ENCODE peak calls at places on chromosomes 11 and 22, in ten cellular contexts. One of them, this sample, is unnamed.

GRCh38 chr11:112016088-112016764 is 9.0 kb upstream of the DLAT start:
- DNase-seq in breast epithelium: no peak
- DNase-seq in neural progenitor cell: no peak
- DNase-seq in psoas muscle: no peak
- DNase-seq in lower lobe of right lung: no peak
- DNase-seq in transverse colon: no peak
- DNase-seq in CD8-positive, alpha-beta T cell: no peak
- DNase-seq in HCT116: no peak
- DNase-seq in cardiac muscle cell: peak; percentile 69
- DNase-seq in ovary: no peak
- DNase-seq in this sample: no peak

GRCh38 chr22:30488121-30488520 is 16.3 kb upstream of the SEC14L3 start:
- DNase-seq in breast epithelium: no peak
- DNase-seq in neural progenitor cell: no peak
- DNase-seq in psoas muscle: no peak
- DNase-seq in lower lobe of right lung: no peak
- DNase-seq in transverse colon: no peak
- DNase-seq in CD8-positive, alpha-beta T cell: no peak
- DNase-seq in HCT116: no peak
- DNase-seq in cardiac muscle cell: no peak
- DNase-seq in ovary: no peak
- DNase-seq in this sample: no peak

GRCh38 chr11:79822771-79823170 is 381.9 kb upstream of the TENM4 start:
- DNase-seq in breast epithelium: no peak
- DNase-seq in neural progenitor cell: no peak
- DNase-seq in psoas muscle: no peak
- DNase-seq in lower lobe of right lung: no peak
- DNase-seq in transverse colon: no peak
- DNase-seq in CD8-positive, alpha-beta T cell: no peak
- DNase-seq in HCT116: no peak
- DNase-seq in cardiac muscle cell: no peak
- DNase-seq in ovary: no peak
- DNase-seq in this sample: no peak

GRCh38 chr11:117217141-117217609 is 14.7 kb downstream of the PCSK7 start:
- DNase-seq in breast epithelium: peak; percentile 9
- DNase-seq in neural progenitor cell: no peak
- DNase-seq in psoas muscle: no peak
- DNase-seq in lower lobe of right lung: no peak
- DNase-seq in transverse colon: no peak
- DNase-seq in CD8-positive, alpha-beta T cell: no peak
- DNase-seq in HCT116: no peak
- DNase-seq in cardiac muscle cell: peak; percentile 98
- DNase-seq in ovary: no peak
- DNase-seq in this sample: no peak

GRCh38 chr22:31821572-31821971 is 67.8 kb downstream of the DEPDC5 start:
- DNase-seq in breast epithelium: no peak
- DNase-seq in neural progenitor cell: no peak
- DNase-seq in psoas muscle: no peak
- DNase-seq in lower lobe of right lung: no peak
- DNase-seq in transverse colon: no peak
- DNase-seq in CD8-positive, alpha-beta T cell: no peak
- DNase-seq in HCT116: no peak
- DNase-seq in cardiac muscle cell: no peak
- DNase-seq in ovary: no peak
- DNase-seq in this sample: no peak

GRCh38 chr11:119473226-119473625 is 50.3 kb upstream of the THY1 start:
- DNase-seq in breast epithelium: no peak
- DNase-seq in neural progenitor cell: no peak
- DNase-seq in psoas muscle: no peak
- DNase-seq in lower lobe of right lung: no peak
- DNase-seq in transverse colon: no peak
- DNase-seq in CD8-positive, alpha-beta T cell: no peak
- DNase-seq in HCT116: no peak
- DNase-seq in cardiac muscle cell: no peak
- DNase-seq in ovary: no peak
- DNase-seq in this sample: no peak

GRCh38 chr11:18706330-18707243 is 8.0 kb downstream of the TMEM86A start:
- DNase-seq in breast epithelium: peak; percentile 67
- DNase-seq in neural progenitor cell: no peak
- DNase-seq in psoas muscle: peak; percentile 52
- DNase-seq in lower lobe of right lung: peak; percentile 67
- DNase-seq in transverse colon: peak; percentile 71
- DNase-seq in CD8-positive, alpha-beta T cell: peak; percentile 48
- DNase-seq in HCT116: no peak
- DNase-seq in cardiac muscle cell: peak; percentile 77
- DNase-seq in ovary: peak; percentile 79
- DNase-seq in this sample: peak; percentile 57

GRCh38 chr11:114057147-114057546 is 2.4 kb upstream of the ZBTB16 start:
- DNase-seq in breast epithelium: peak; percentile 31
- DNase-seq in neural progenitor cell: no peak
- DNase-seq in psoas muscle: no peak
- DNase-seq in lower lobe of right lung: peak; percentile 56
- DNase-seq in transverse colon: peak; percentile 49
- DNase-seq in CD8-positive, alpha-beta T cell: no peak
- DNase-seq in HCT116: no peak
- DNase-seq in cardiac muscle cell: no peak
- DNase-seq in ovary: no peak
- DNase-seq in this sample: no peak

GRCh38 chr11:2533642-2534115 is 88.9 kb downstream of the KCNQ1 start:
- DNase-seq in breast epithelium: no peak
- DNase-seq in neural progenitor cell: peak; percentile 91
- DNase-seq in psoas muscle: peak; percentile 78
- DNase-seq in lower lobe of right lung: peak; percentile 84
- DNase-seq in transverse colon: peak; percentile 68
- DNase-seq in CD8-positive, alpha-beta T cell: peak; percentile 14
- DNase-seq in HCT116: peak; percentile 63
- DNase-seq in cardiac muscle cell: peak; percentile 96
- DNase-seq in ovary: peak; percentile 85
- DNase-seq in this sample: no peak

GRCh38 chr11:44596541-44597276 is 31.2 kb downstream of the CD82 start:
- DNase-seq in breast epithelium: no peak
- DNase-seq in neural progenitor cell: no peak
- DNase-seq in psoas muscle: no peak
- DNase-seq in lower lobe of right lung: no peak
- DNase-seq in transverse colon: no peak
- DNase-seq in CD8-positive, alpha-beta T cell: peak; percentile 47
- DNase-seq in HCT116: no peak
- DNase-seq in cardiac muscle cell: no peak
- DNase-seq in ovary: peak; percentile 27
- DNase-seq in this sample: peak; percentile 84

GRCh38 chr11:117098269-117099231 is at the start of gene SIK3:
- DNase-seq in breast epithelium: peak; percentile 91
- DNase-seq in neural progenitor cell: peak; percentile 97
- DNase-seq in psoas muscle: peak; percentile 95
- DNase-seq in lower lobe of right lung: peak; percentile 96
- DNase-seq in transverse colon: peak; percentile 96
- DNase-seq in CD8-positive, alpha-beta T cell: peak; percentile 91
- DNase-seq in HCT116: peak; percentile 69
- DNase-seq in cardiac muscle cell: peak; percentile 97
- DNase-seq in ovary: peak; percentile 94
- DNase-seq in this sample: peak; percentile 90

GRCh38 chr11:76752321-76753175 is 30.6 kb upstream of the TSKU start:
- DNase-seq in breast epithelium: peak; percentile 60
- DNase-seq in neural progenitor cell: no peak
- DNase-seq in psoas muscle: peak; percentile 89
- DNase-seq in lower lobe of right lung: peak; percentile 77
- DNase-seq in transverse colon: peak; percentile 85
- DNase-seq in CD8-positive, alpha-beta T cell: no peak
- DNase-seq in HCT116: no peak
- DNase-seq in cardiac muscle cell: peak; percentile 93
- DNase-seq in ovary: peak; percentile 96
- DNase-seq in this sample: no peak

GRCh38 chr11:70669281-70669680 is 271.0 kb downstream of the CTTN start:
- DNase-seq in breast epithelium: no peak
- DNase-seq in neural progenitor cell: no peak
- DNase-seq in psoas muscle: no peak
- DNase-seq in lower lobe of right lung: no peak
- DNase-seq in transverse colon: no peak
- DNase-seq in CD8-positive, alpha-beta T cell: no peak
- DNase-seq in HCT116: no peak
- DNase-seq in cardiac muscle cell: no peak
- DNase-seq in ovary: no peak
- DNase-seq in this sample: no peak

GRCh38 chr11:60348116-60348515 is 21.1 kb downstream of the MS4A6E start:
- DNase-seq in breast epithelium: no peak
- DNase-seq in neural progenitor cell: no peak
- DNase-seq in psoas muscle: no peak
- DNase-seq in lower lobe of right lung: no peak
- DNase-seq in transverse colon: no peak
- DNase-seq in CD8-positive, alpha-beta T cell: no peak
- DNase-seq in HCT116: no peak
- DNase-seq in cardiac muscle cell: no peak
- DNase-seq in ovary: no peak
- DNase-seq in this sample: no peak

DNA sequence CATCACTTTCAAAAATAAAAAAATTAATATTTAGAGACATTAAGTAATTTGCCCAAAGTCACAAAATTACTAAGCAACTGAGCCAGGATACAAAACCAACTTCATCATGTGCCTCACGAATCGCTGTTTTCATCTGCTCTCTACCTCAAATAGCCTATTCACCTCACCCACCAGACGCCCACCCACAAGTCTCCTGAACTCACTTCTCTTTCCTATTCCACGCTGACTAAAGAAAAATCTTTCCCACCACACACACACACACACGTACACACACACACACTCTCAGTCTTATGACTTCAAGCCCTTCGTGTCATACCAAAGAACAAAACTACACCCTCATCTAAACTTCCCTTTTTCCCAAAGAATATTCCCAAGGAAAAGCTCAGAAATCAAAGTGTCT is 2.2 kb downstream of the OR8B12 start:
- DNase-seq in breast epithelium: no peak
- DNase-seq in neural progenitor cell: no peak
- DNase-seq in psoas muscle: no peak
- DNase-seq in lower lobe of right lung: no peak
- DNase-seq in transverse colon: no peak
- DNase-seq in CD8-positive, alpha-beta T cell: no peak
- DNase-seq in HCT116: no peak
- DNase-seq in cardiac muscle cell: no peak
- DNase-seq in ovary: no peak
- DNase-seq in this sample: no peak
- H3K9me3 ChIP-seq in breast epithelium: no peaks in the 10 kb centered on the region
- H3K9me3 ChIP-seq in neural progenitor cell: no peaks in the 10 kb centered on the region
- H3K9me3 ChIP-seq in psoas muscle: no peaks in the 10 kb centered on the region
- H3K9me3 ChIP-seq in lower lobe of right lung: no peaks in the 10 kb centered on the region
- H3K9me3 ChIP-seq in transverse colon: no peaks in the 10 kb centered on the region
- H3K9me3 ChIP-seq in CD8-positive, alpha-beta T cell: no peaks in the 10 kb centered on the region
- H3K9me3 ChIP-seq in HCT116: no peaks in the 10 kb centered on the region
- H3K9me3 ChIP-seq in cardiac muscle cell: no peaks in the 10 kb centered on the region
- H3K9me3 ChIP-seq in ovary: no peaks in the 10 kb centered on the region
- H3K9me3 ChIP-seq in this sample: no peaks in the 10 kb centered on the region

GRCh38 chr11:69051381-69052342 is 2.9 kb downstream of the TPCN2 start:
- DNase-seq in breast epithelium: no peak
- DNase-seq in neural progenitor cell: no peak
- DNase-seq in psoas muscle: no peak
- DNase-seq in lower lobe of right lung: no peak
- DNase-seq in transverse colon: no peak
- DNase-seq in CD8-positive, alpha-beta T cell: no peak
- DNase-seq in HCT116: no peak
- DNase-seq in cardiac muscle cell: no peak
- DNase-seq in ovary: no peak
- DNase-seq in this sample: no peak
- H3K4me3 ChIP-seq in breast epithelium: no peak overlapping the region
- H3K4me3 ChIP-seq in neural progenitor cell: no peak overlapping the region
- H3K4me3 ChIP-seq in psoas muscle: no peak overlapping the region
- H3K4me3 ChIP-seq in lower lobe of right lung: no peak overlapping the region
- H3K4me3 ChIP-seq in transverse colon: no peak overlapping the region
- H3K4me3 ChIP-seq in CD8-positive, alpha-beta T cell: no peak overlapping the region
- H3K4me3 ChIP-seq in HCT116: no peak overlapping the region
- H3K4me3 ChIP-seq in cardiac muscle cell: no peak overlapping the region
- H3K4me3 ChIP-seq in ovary: no peak overlapping the region
- H3K4me3 ChIP-seq in this sample: no peak overlapping the region

GRCh38 chr11:97461934-97462333 is 1072.1 kb downstream of the JRKL start:
- DNase-seq in breast epithelium: no peak
- DNase-seq in neural progenitor cell: no peak
- DNase-seq in psoas muscle: no peak
- DNase-seq in lower lobe of right lung: no peak
- DNase-seq in transverse colon: no peak
- DNase-seq in CD8-positive, alpha-beta T cell: no peak
- DNase-seq in HCT116: no peak
- DNase-seq in cardiac muscle cell: no peak
- DNase-seq in ovary: no peak
- DNase-seq in this sample: no peak
- H3K27ac ChIP-seq in breast epithelium: no peak overlapping the region
- H3K27ac ChIP-seq in neural progenitor cell: no peak overlapping the region
- H3K27ac ChIP-seq in psoas muscle: no peak overlapping the region
- H3K27ac ChIP-seq in lower lobe of right lung: no peak overlapping the region
- H3K27ac ChIP-seq in transverse colon: no peak overlapping the region
- H3K27ac ChIP-seq in CD8-positive, alpha-beta T cell: no peak overlapping the region
- H3K27ac ChIP-seq in HCT116: no peak overlapping the region
- H3K27ac ChIP-seq in cardiac muscle cell: no peak overlapping the region
- H3K27ac ChIP-seq in ovary: no peak overlapping the region
- H3K27ac ChIP-seq in this sample: no peak overlapping the region

DNA sequence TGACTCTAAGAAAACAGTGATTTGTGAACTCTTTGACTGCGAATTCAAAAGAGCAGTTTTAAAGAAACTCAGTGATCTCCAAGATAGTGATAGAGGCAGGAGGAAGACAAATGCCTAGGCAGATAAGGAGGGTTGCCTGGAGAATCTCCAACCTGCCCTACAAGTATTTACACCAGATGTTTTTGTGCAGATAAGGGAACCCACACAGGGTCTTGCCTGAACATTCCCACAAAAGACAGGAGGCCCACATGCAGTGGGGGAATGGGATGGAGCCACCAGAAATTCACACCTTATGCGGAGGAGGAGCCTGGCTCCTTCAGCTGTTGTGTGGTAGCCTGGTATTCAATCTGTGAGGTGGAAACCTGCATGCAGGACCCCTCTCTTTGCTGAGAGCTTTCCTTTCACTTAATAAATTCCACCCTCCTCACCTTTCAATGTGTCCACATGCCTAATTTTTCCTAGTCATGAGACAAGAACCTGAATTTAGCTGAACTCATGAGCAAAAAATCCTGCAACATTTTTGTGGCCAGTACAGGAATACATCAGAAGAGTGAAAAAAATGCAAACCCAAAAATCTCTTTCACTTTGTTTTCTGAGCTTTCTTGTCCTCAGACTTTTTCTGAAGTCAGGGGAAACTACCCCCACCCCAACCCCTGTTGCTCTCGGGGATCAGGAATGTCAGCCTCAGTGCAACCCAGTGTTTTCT is 8.1 kb upstream of the GLYAT start:
- DNase-seq in breast epithelium: no peak
- DNase-seq in neural progenitor cell: no peak
- DNase-seq in psoas muscle: no peak
- DNase-seq in lower lobe of right lung: no peak
- DNase-seq in transverse colon: no peak
- DNase-seq in CD8-positive, alpha-beta T cell: no peak
- DNase-seq in HCT116: no peak
- DNase-seq in cardiac muscle cell: no peak
- DNase-seq in ovary: no peak
- DNase-seq in this sample: no peak
- H3K9me3 ChIP-seq in breast epithelium: peaks cover 31% of the 10 kb centered on the region
- H3K9me3 ChIP-seq in neural progenitor cell: peaks cover 26% of the 10 kb centered on the region
- H3K9me3 ChIP-seq in psoas muscle: no peaks in the 10 kb centered on the region
- H3K9me3 ChIP-seq in lower lobe of right lung: peaks cover 20% of the 10 kb centered on the region
- H3K9me3 ChIP-seq in transverse colon: no peaks in the 10 kb centered on the region
- H3K9me3 ChIP-seq in CD8-positive, alpha-beta T cell: no peaks in the 10 kb centered on the region
- H3K9me3 ChIP-seq in HCT116: peaks cover 3% of the 10 kb centered on the region
- H3K9me3 ChIP-seq in cardiac muscle cell: no peaks in the 10 kb centered on the region
- H3K9me3 ChIP-seq in ovary: no peaks in the 10 kb centered on the region
- H3K9me3 ChIP-seq in this sample: peaks cover 6% of the 10 kb centered on the region

This sample was measured in CD4-positive, CD25-positive, alpha-beta regulatory T cell.